ENCODE peak calls at places on chromosome 9, in nine cellular contexts. One of them, this sample, is unnamed.

GRCh38 chr9:93259490-93260289 is 75.8 kb downstream of the WNK2 start:
- DNase-seq in heart left ventricle: no peak
- DNase-seq in neural progenitor cell: no peak
- DNase-seq in uterus: peak; percentile 8
- DNase-seq in right lobe of liver: peak; percentile 38
- DNase-seq in Peyer's patch: no peak
- DNase-seq in CD8-positive, alpha-beta memory T cell: no peak
- DNase-seq in BE2C: no peak
- DNase-seq in cardiac muscle cell: no peak
- DNase-seq in this sample: peak; percentile 6

GRCh38 chr9:133334161-133334560 is 1.8 kb downstream of the SURF6 start:
- DNase-seq in cardiac muscle cell: no peak
- DNase-seq in BE2C: peak; percentile 3
- DNase-seq in CD8-positive, alpha-beta memory T cell: no peak
- DNase-seq in right lobe of liver: no peak
- DNase-seq in Peyer's patch: peak; percentile 88
- DNase-seq in heart left ventricle: no peak
- DNase-seq in uterus: no peak
- DNase-seq in neural progenitor cell: no peak
- DNase-seq in this sample: no peak

GRCh38 chr9:82600536-82601271 is 462.2 kb downstream of the RASEF start:
- DNase-seq in Peyer's patch: no peak
- DNase-seq in BE2C: peak; percentile 34
- DNase-seq in heart left ventricle: no peak
- DNase-seq in neural progenitor cell: peak; percentile 14
- DNase-seq in CD8-positive, alpha-beta memory T cell: no peak
- DNase-seq in right lobe of liver: peak; percentile 54
- DNase-seq in uterus: no peak
- DNase-seq in cardiac muscle cell: peak; percentile 17
- DNase-seq in this sample: no peak

GRCh38 chr9:23842531-23843129 is 16.6 kb upstream of the ELAVL2 start:
- DNase-seq in right lobe of liver: no peak
- DNase-seq in neural progenitor cell: no peak
- DNase-seq in uterus: no peak
- DNase-seq in heart left ventricle: no peak
- DNase-seq in Peyer's patch: no peak
- DNase-seq in CD8-positive, alpha-beta memory T cell: no peak
- DNase-seq in cardiac muscle cell: no peak
- DNase-seq in BE2C: no peak
- DNase-seq in this sample: peak; percentile 40

GRCh38 chr9:121718063-121718462 is 66.6 kb downstream of the DAB2IP start:
- DNase-seq in heart left ventricle: peak; percentile 77
- DNase-seq in Peyer's patch: no peak
- DNase-seq in neural progenitor cell: peak; percentile 75
- DNase-seq in BE2C: peak; percentile 89
- DNase-seq in uterus: peak; percentile 66
- DNase-seq in right lobe of liver: no peak
- DNase-seq in cardiac muscle cell: peak; percentile 34
- DNase-seq in CD8-positive, alpha-beta memory T cell: no peak
- DNase-seq in this sample: no peak

GRCh38 chr9:16417101-16417500 is 453.4 kb downstream of the BNC2 start:
- DNase-seq in CD8-positive, alpha-beta memory T cell: no peak
- DNase-seq in Peyer's patch: no peak
- DNase-seq in cardiac muscle cell: no peak
- DNase-seq in BE2C: no peak
- DNase-seq in heart left ventricle: no peak
- DNase-seq in neural progenitor cell: no peak
- DNase-seq in right lobe of liver: no peak
- DNase-seq in uterus: no peak
- DNase-seq in this sample: no peak

GRCh38 chr9:125043148-125043547 is 100.2 kb downstream of the SCAI start:
- DNase-seq in right lobe of liver: no peak
- DNase-seq in CD8-positive, alpha-beta memory T cell: no peak
- DNase-seq in uterus: no peak
- DNase-seq in cardiac muscle cell: no peak
- DNase-seq in Peyer's patch: no peak
- DNase-seq in heart left ventricle: no peak
- DNase-seq in neural progenitor cell: no peak
- DNase-seq in BE2C: no peak
- DNase-seq in this sample: no peak

GRCh38 chr9:16540996-16541668 is 329.3 kb downstream of the BNC2 start:
- DNase-seq in neural progenitor cell: no peak
- DNase-seq in right lobe of liver: no peak
- DNase-seq in uterus: no peak
- DNase-seq in CD8-positive, alpha-beta memory T cell: no peak
- DNase-seq in cardiac muscle cell: no peak
- DNase-seq in heart left ventricle: no peak
- DNase-seq in Peyer's patch: no peak
- DNase-seq in BE2C: no peak
- DNase-seq in this sample: no peak

GRCh38 chr9:85020791-85021190 is 351.3 kb downstream of the NTRK2 start:
- DNase-seq in neural progenitor cell: no peak
- DNase-seq in BE2C: no peak
- DNase-seq in right lobe of liver: no peak
- DNase-seq in cardiac muscle cell: no peak
- DNase-seq in uterus: no peak
- DNase-seq in Peyer's patch: no peak
- DNase-seq in heart left ventricle: no peak
- DNase-seq in CD8-positive, alpha-beta memory T cell: no peak
- DNase-seq in this sample: no peak

GRCh38 chr9:92147030-92147853 is 32.0 kb upstream of the SPTLC1 start:
- DNase-seq in CD8-positive, alpha-beta memory T cell: no peak
- DNase-seq in uterus: peak; percentile 81
- DNase-seq in heart left ventricle: peak; percentile 68
- DNase-seq in cardiac muscle cell: no peak
- DNase-seq in right lobe of liver: no peak
- DNase-seq in Peyer's patch: no peak
- DNase-seq in BE2C: no peak
- DNase-seq in neural progenitor cell: no peak
- DNase-seq in this sample: peak; percentile 67

GRCh38 chr9:82168585-82168984 is 180.0 kb downstream of the SPATA31D1 start:
- DNase-seq in Peyer's patch: no peak
- DNase-seq in cardiac muscle cell: no peak
- DNase-seq in heart left ventricle: no peak
- DNase-seq in uterus: no peak
- DNase-seq in right lobe of liver: no peak
- DNase-seq in BE2C: no peak
- DNase-seq in CD8-positive, alpha-beta memory T cell: no peak
- DNase-seq in neural progenitor cell: no peak
- DNase-seq in this sample: no peak

GRCh38 chr9:106887066-106887465 is 24.1 kb downstream of the ZNF462 start:
- DNase-seq in heart left ventricle: no peak
- DNase-seq in uterus: no peak
- DNase-seq in cardiac muscle cell: no peak
- DNase-seq in BE2C: no peak
- DNase-seq in neural progenitor cell: no peak
- DNase-seq in right lobe of liver: no peak
- DNase-seq in Peyer's patch: no peak
- DNase-seq in CD8-positive, alpha-beta memory T cell: no peak
- DNase-seq in this sample: no peak

GRCh38 chr9:125190371-125190801 is 783 bp upstream of the PPP6C start:
- DNase-seq in right lobe of liver: no peak
- DNase-seq in neural progenitor cell: peak; percentile 19
- DNase-seq in BE2C: no peak
- DNase-seq in cardiac muscle cell: peak; percentile 4
- DNase-seq in CD8-positive, alpha-beta memory T cell: no peak
- DNase-seq in heart left ventricle: no peak
- DNase-seq in uterus: no peak
- DNase-seq in Peyer's patch: no peak
- DNase-seq in this sample: no peak

GRCh38 chr9:77712533-77713130 is 64.5 kb upstream of the GNA14 start:
- DNase-seq in CD8-positive, alpha-beta memory T cell: no peak
- DNase-seq in uterus: no peak
- DNase-seq in neural progenitor cell: no peak
- DNase-seq in BE2C: peak; percentile 37
- DNase-seq in cardiac muscle cell: no peak
- DNase-seq in heart left ventricle: no peak
- DNase-seq in Peyer's patch: no peak
- DNase-seq in right lobe of liver: no peak
- DNase-seq in this sample: no peak

DNA sequence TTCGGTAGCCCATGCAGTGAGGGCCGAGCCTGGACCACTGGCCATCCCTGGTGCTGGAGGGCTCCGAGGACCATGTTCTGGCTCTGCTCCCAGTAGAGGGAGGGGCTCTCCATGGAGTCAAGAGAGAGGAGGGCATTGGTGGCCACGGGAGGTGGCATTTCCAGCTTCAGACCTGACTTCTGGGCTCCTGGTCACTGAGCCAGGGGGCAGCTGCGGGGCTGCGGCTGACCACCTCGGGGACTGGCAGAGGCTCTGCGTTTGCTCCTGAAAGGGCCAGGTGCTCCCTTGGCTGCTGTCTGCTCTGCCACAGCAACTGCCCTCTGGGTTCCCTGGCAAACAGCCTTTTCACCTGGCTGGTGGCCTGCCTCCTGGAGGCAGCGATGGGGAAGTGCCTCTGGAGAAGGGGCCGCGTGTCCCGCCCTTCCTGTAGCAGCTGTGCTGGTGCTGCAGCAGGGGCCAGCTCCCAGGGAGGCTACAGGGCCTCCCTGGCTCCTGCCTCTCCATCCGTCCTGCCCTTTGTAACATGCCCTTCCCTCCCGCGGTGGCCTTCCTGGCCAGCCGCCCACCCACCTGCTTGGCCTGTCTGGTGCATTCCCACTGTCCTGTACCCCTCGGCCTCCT is 144.6 kb downstream of the CACNA1B start:
- DNase-seq in uterus: no peak
- DNase-seq in neural progenitor cell: peak; percentile 84
- DNase-seq in heart left ventricle: no peak
- DNase-seq in BE2C: no peak
- DNase-seq in Peyer's patch: peak; percentile 45
- DNase-seq in right lobe of liver: no peak
- DNase-seq in cardiac muscle cell: peak; percentile 46
- DNase-seq in CD8-positive, alpha-beta memory T cell: no peak
- DNase-seq in this sample: peak; percentile 30
- H3K4me3 ChIP-seq in uterus: no peak overlapping the region
- H3K4me3 ChIP-seq in neural progenitor cell: peak overlapping the region; percentile 52
- H3K4me3 ChIP-seq in heart left ventricle: no peak overlapping the region
- H3K4me3 ChIP-seq in BE2C: no peak overlapping the region
- H3K4me3 ChIP-seq in Peyer's patch: no peak overlapping the region
- H3K4me3 ChIP-seq in right lobe of liver: no peak overlapping the region
- H3K4me3 ChIP-seq in cardiac muscle cell: no peak overlapping the region
- H3K4me3 ChIP-seq in CD8-positive, alpha-beta memory T cell: no peak overlapping the region
- H3K4me3 ChIP-seq in this sample: no peak overlapping the region

GRCh38 chr9:110999379-110999778 is 38.9 kb downstream of the LPAR1 start:
- DNase-seq in heart left ventricle: no peak
- DNase-seq in BE2C: no peak
- DNase-seq in Peyer's patch: no peak
- DNase-seq in uterus: no peak
- DNase-seq in neural progenitor cell: no peak
- DNase-seq in CD8-positive, alpha-beta memory T cell: no peak
- DNase-seq in right lobe of liver: no peak
- DNase-seq in cardiac muscle cell: no peak
- DNase-seq in this sample: no peak

GRCh38 chr9:110997847-110998246 is 40.4 kb downstream of the LPAR1 start:
- DNase-seq in uterus: no peak
- DNase-seq in heart left ventricle: no peak
- DNase-seq in right lobe of liver: no peak
- DNase-seq in Peyer's patch: no peak
- DNase-seq in BE2C: no peak
- DNase-seq in neural progenitor cell: no peak
- DNase-seq in CD8-positive, alpha-beta memory T cell: no peak
- DNase-seq in cardiac muscle cell: no peak
- DNase-seq in this sample: no peak

GRCh38 chr9:111003182-111003581 is 35.1 kb downstream of the LPAR1 start:
- DNase-seq in right lobe of liver: no peak
- DNase-seq in uterus: no peak
- DNase-seq in heart left ventricle: no peak
- DNase-seq in CD8-positive, alpha-beta memory T cell: no peak
- DNase-seq in BE2C: no peak
- DNase-seq in Peyer's patch: no peak
- DNase-seq in neural progenitor cell: peak; percentile 57
- DNase-seq in cardiac muscle cell: no peak
- DNase-seq in this sample: no peak

GRCh38 chr9:111001471-111001870 is 36.8 kb downstream of the LPAR1 start:
- DNase-seq in uterus: no peak
- DNase-seq in CD8-positive, alpha-beta memory T cell: no peak
- DNase-seq in neural progenitor cell: no peak
- DNase-seq in Peyer's patch: no peak
- DNase-seq in right lobe of liver: no peak
- DNase-seq in heart left ventricle: no peak
- DNase-seq in BE2C: no peak
- DNase-seq in cardiac muscle cell: no peak
- DNase-seq in this sample: no peak

DNA sequence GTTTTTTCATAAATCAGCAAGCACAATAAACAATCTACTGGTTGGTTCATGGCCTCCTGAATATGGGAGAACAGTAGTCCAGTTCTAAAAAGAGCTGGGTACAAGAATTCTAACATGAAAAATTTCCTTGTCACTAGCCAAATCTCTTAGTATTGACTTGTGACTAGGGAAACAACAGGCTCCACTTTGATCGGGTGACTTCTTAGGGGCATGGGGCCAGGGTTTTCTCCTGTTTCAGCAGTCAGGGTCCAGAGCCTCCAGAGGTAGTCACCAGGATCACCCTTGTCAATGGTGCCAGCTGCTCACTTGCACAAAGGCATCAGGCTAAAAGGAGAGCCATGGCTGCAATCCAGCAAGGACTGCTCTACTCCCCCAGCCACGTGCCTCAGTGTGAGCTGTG is 38.1 kb downstream of the LPAR1 start:
- DNase-seq in uterus: no peak
- DNase-seq in cardiac muscle cell: no peak
- DNase-seq in heart left ventricle: no peak
- DNase-seq in neural progenitor cell: peak; percentile 13
- DNase-seq in CD8-positive, alpha-beta memory T cell: no peak
- DNase-seq in Peyer's patch: no peak
- DNase-seq in right lobe of liver: no peak
- DNase-seq in BE2C: no peak
- DNase-seq in this sample: no peak
- H3K4me1 ChIP-seq in uterus: no peaks in the 10 kb centered on the region
- H3K4me1 ChIP-seq in cardiac muscle cell: no peaks in the 10 kb centered on the region
- H3K4me1 ChIP-seq in heart left ventricle: no peaks in the 10 kb centered on the region
- H3K4me1 ChIP-seq in neural progenitor cell: peaks cover 35% of the 10 kb centered on the region
- H3K4me1 ChIP-seq in CD8-positive, alpha-beta memory T cell: no peaks in the 10 kb centered on the region
- H3K4me1 ChIP-seq in Peyer's patch: no peaks in the 10 kb centered on the region
- H3K4me1 ChIP-seq in right lobe of liver: no peaks in the 10 kb centered on the region
- H3K4me1 ChIP-seq in BE2C: no peaks in the 10 kb centered on the region
- H3K4me1 ChIP-seq in this sample: no peaks in the 10 kb centered on the region

DNA sequence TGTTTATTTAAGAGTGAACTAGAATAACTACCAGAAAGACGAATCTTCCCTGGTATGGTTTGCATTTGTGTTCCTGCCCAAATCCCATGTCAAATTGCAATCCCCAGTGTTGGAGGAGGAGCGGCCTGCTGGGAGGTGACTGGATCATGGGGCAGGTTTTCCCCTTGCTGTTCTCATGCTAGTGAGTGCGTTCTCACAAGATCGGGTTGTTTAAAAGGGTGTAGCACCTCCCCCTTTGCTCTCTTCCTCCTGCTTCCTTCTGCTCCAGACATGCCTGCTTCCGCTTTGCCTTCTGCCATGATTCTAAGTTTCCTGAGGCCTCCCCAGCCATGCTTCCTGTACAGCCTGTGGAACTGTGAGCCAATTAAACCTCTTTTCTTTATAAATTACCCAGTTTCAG is 210.3 kb upstream of the TBC1D2 start:
- DNase-seq in uterus: no peak
- DNase-seq in heart left ventricle: no peak
- DNase-seq in CD8-positive, alpha-beta memory T cell: no peak
- DNase-seq in right lobe of liver: no peak
- DNase-seq in cardiac muscle cell: no peak
- DNase-seq in Peyer's patch: no peak
- DNase-seq in BE2C: no peak
- DNase-seq in neural progenitor cell: no peak
- DNase-seq in this sample: no peak
- H3K9me3 ChIP-seq in uterus: peaks cover 2% of the 10 kb centered on the region
- H3K9me3 ChIP-seq in heart left ventricle: peaks cover 24% of the 10 kb centered on the region
- H3K9me3 ChIP-seq in CD8-positive, alpha-beta memory T cell: no peaks in the 10 kb centered on the region
- H3K9me3 ChIP-seq in right lobe of liver: no peaks in the 10 kb centered on the region
- H3K9me3 ChIP-seq in cardiac muscle cell: no peaks in the 10 kb centered on the region
- H3K9me3 ChIP-seq in Peyer's patch: no peaks in the 10 kb centered on the region
- H3K9me3 ChIP-seq in BE2C: no peaks in the 10 kb centered on the region
- H3K9me3 ChIP-seq in neural progenitor cell: peaks cover 14% of the 10 kb centered on the region
- H3K9me3 ChIP-seq in this sample: no peaks in the 10 kb centered on the region

GRCh38 chr9:13279284-13280162 is at the start of gene MPDZ:
- DNase-seq in heart left ventricle: peak; percentile 83
- DNase-seq in CD8-positive, alpha-beta memory T cell: no peak
- DNase-seq in BE2C: peak; percentile 83
- DNase-seq in right lobe of liver: peak; percentile 67
- DNase-seq in cardiac muscle cell: peak; percentile 86
- DNase-seq in uterus: peak; percentile 57
- DNase-seq in Peyer's patch: peak; percentile 55
- DNase-seq in neural progenitor cell: peak; percentile 89
- DNase-seq in this sample: no peak
- H3K4me3 ChIP-seq in heart left ventricle: peak within 1 kb of the TSS; percentile 83
- H3K4me3 ChIP-seq in CD8-positive, alpha-beta memory T cell: no peak within 1 kb of the TSS
- H3K4me3 ChIP-seq in BE2C: peak within 1 kb of the TSS; percentile 91
- H3K4me3 ChIP-seq in right lobe of liver: peak within 1 kb of the TSS; percentile 71
- H3K4me3 ChIP-seq in cardiac muscle cell: peak within 1 kb of the TSS; percentile 82
- H3K4me3 ChIP-seq in uterus: peak within 1 kb of the TSS; percentile 81
- H3K4me3 ChIP-seq in Peyer's patch: peak within 1 kb of the TSS; percentile 29
- H3K4me3 ChIP-seq in neural progenitor cell: peak within 1 kb of the TSS; percentile 76
- H3K4me3 ChIP-seq in this sample: peak within 1 kb of the TSS; percentile 42